ENCODE peak calls at places on chromosomes 1 and 21, in eight cellular contexts. J is HFF-Myc, R is upper lobe of right lung, C is GM06990, F is suprapubic skin, E is tibial artery, L is kidney epithelial cell, I is lower lobe of right lung. W is an unnamed sample.

GRCh38 chr1:87151500-87152421 is 176.9 kb upstream of the LMO4 start:
- DNase-seq in J (no peak), R (peak), C (peak), F (peak), E (peak), L (no peak), I (peak), W (peak)

GRCh38 chr1:161824618-161825017 is 58.5 kb downstream of the ATF6 start:
- DNase-seq in J (no peak), R (no peak), C (no peak), F (no peak), E (no peak), L (no peak), I (no peak), W (no peak)

GRCh38 chr1:109327285-109327684 is 20.5 kb upstream of the MYBPHL start:
- DNase-seq in J (no peak), R (no peak), C (no peak), F (no peak), E (no peak), L (no peak), I (no peak), W (no peak)

GRCh38 chr21:38494688-38495087 is 3.6 kb downstream of the ERG start:
- DNase-seq in J (no peak), R (no peak), C (no peak), F (no peak), E (peak), L (peak), I (no peak), W (no peak)

GRCh38 chr1:99170516-99170915 is 93.8 kb upstream of the PLPPR4 start:
- DNase-seq in J (no peak), R (no peak), C (no peak), F (no peak), E (no peak), L (peak), I (no peak), W (no peak)

GRCh38 chr1:45442272-45442671 is 48.7 kb downstream of the TESK2 start:
- DNase-seq in J (peak), R (no peak), C (no peak), F (no peak), E (no peak), L (peak), I (no peak), W (no peak)

GRCh38 chr21:32371913-32372314 is 20.9 kb downstream of the URB1 start:
- DNase-seq in J (no peak), R (no peak), C (no peak), F (no peak), E (no peak), L (no peak), I (no peak), W (peak)

GRCh38 chr1:230808268-230808872 is 60.0 kb downstream of the C1orf198 start:
- DNase-seq in J (peak), R (no peak), C (no peak), F (no peak), E (no peak), L (no peak), I (no peak), W (no peak)

GRCh38 chr1:6331543-6332246 is 61.9 kb downstream of the ACOT7 start:
- DNase-seq in J (no peak), R (no peak), C (no peak), F (no peak), E (no peak), L (no peak), I (no peak), W (no peak)

GRCh38 chr1:185520188-185520935 is 203.3 kb upstream of the IVNS1ABP start:
- DNase-seq in J (no peak), R (no peak), C (no peak), F (no peak), E (no peak), L (no peak), I (no peak), W (no peak)

GRCh38 chr1:184210822-184211221 is 159.3 kb downstream of the TSEN15 start:
- DNase-seq in J (no peak), R (no peak), C (no peak), F (no peak), E (no peak), L (no peak), I (no peak), W (no peak)

GRCh38 chr1:150165622-150166612 is 16.2 kb downstream of the PLEKHO1 start:
- DNase-seq in J (no peak), R (no peak), C (peak), F (no peak), E (peak), L (no peak), I (no peak), W (no peak)

GRCh38 chr1:235527196-235527814 is 23.1 kb upstream of the B3GALNT2 start:
- DNase-seq in J (no peak), R (no peak), C (no peak), F (no peak), E (no peak), L (no peak), I (no peak), W (no peak)

GRCh38 chr1:45300669-45300997 is 26.1 kb upstream of the HPDL start:
- DNase-seq in J (no peak), R (no peak), C (no peak), F (no peak), E (no peak), L (no peak), I (no peak), W (no peak)

GRCh38 chr1:184225501-184226487 is 161.0 kb upstream of the C1orf21 start:
- DNase-seq in J (no peak), R (no peak), C (no peak), F (no peak), E (no peak), L (no peak), I (no peak), W (no peak)

GRCh38 chr1:27724961-27725373 is 794 bp upstream of the FAM76A start:
- DNase-seq in J (no peak), R (peak), C (no peak), F (no peak), E (peak), L (no peak), I (peak), W (peak)

GRCh38 chr1:183580281-183580682 is 10.0 kb downstream of the NCF2 start:
- DNase-seq in J (no peak), R (no peak), C (no peak), F (no peak), E (peak), L (no peak), I (no peak), W (no peak)

GRCh38 chr1:103529746-103530145 is 4.2 kb downstream of the RNPC3 start:
- DNase-seq in J (no peak), R (no peak), C (no peak), F (no peak), E (no peak), L (no peak), I (no peak), W (no peak)

GRCh38 chr1:66570196-66570595 is 36.2 kb downstream of the SGIP1 start:
- DNase-seq in J (no peak), R (no peak), C (no peak), F (no peak), E (no peak), L (peak), I (no peak), W (no peak)

GRCh38 chr1:221565718-221566117 is 176.2 kb downstream of the DUSP10 start:
- DNase-seq in J (no peak), R (no peak), C (no peak), F (no peak), E (no peak), L (no peak), I (no peak), W (no peak)

GRCh38 chr1:22952694-22953391 is 19.8 kb downstream of the LACTBL1 start:
- DNase-seq in J (no peak), R (no peak), C (no peak), F (peak), E (no peak), L (no peak), I (no peak), W (no peak)

GRCh38 chr1:18278953-18279712 is 171.5 kb downstream of the IGSF21 start:
- DNase-seq in J (no peak), R (no peak), C (no peak), F (no peak), E (no peak), L (no peak), I (no peak), W (no peak)

GRCh38 chr21:42706765-42707164 is 53.3 kb downstream of the PDE9A start:
- DNase-seq in J (no peak), R (no peak), C (no peak), F (no peak), E (no peak), L (no peak), I (no peak), W (peak)

GRCh38 chr1:161198206-161198876 is 513 bp downstream of the ADAMTS4 start:
- DNase-seq in J (no peak), R (no peak), C (no peak), F (no peak), E (no peak), L (no peak), I (no peak), W (peak)

GRCh38 chr1:26021647-26022403 is at the start of gene EXTL1:
- DNase-seq in J (no peak), R (no peak), C (no peak), F (no peak), E (no peak), L (no peak), I (no peak), W (no peak)

GRCh38 chr1:212433577-212434462 is 1.1 kb downstream of the NENF start:
- DNase-seq in J (no peak), R (no peak), C (no peak), F (no peak), E (no peak), L (no peak), I (no peak), W (no peak)

GRCh38 chr1:210754931-210755670 is 378.8 kb downstream of the KCNH1 start:
- DNase-seq in J (no peak), R (no peak), C (no peak), F (no peak), E (no peak), L (no peak), I (no peak), W (no peak)

GRCh38 chr1:244163861-244164562 is 112.9 kb downstream of the ZBTB18 start:
- DNase-seq in J (peak), R (no peak), C (no peak), F (no peak), E (no peak), L (peak), I (no peak), W (no peak)

GRCh38 chr1:157176591-157177121 is 38.5 kb upstream of the ETV3 start:
- DNase-seq in J (no peak), R (no peak), C (no peak), F (no peak), E (no peak), L (no peak), I (no peak), W (no peak)

GRCh38 chr1:27600500-27601175 is 3.3 kb downstream of the AHDC1 start:
- DNase-seq in J (no peak), R (no peak), C (no peak), F (no peak), E (no peak), L (no peak), I (no peak), W (no peak)

GRCh38 chr1:182086620-182087019 is 25.1 kb upstream of the ZNF648 start:
- DNase-seq in J (no peak), R (no peak), C (no peak), F (no peak), E (no peak), L (no peak), I (no peak), W (no peak)

GRCh38 chr1:21264913-21265312 is 25.4 kb downstream of the ECE1 start:
- DNase-seq in J (no peak), R (no peak), C (no peak), F (no peak), E (no peak), L (no peak), I (no peak), W (no peak)

GRCh38 chr1:201538618-201539551 is at the start of gene NAV1:
- DNase-seq in J (no peak), R (peak), C (no peak), F (peak), E (peak), L (no peak), I (peak), W (peak)

GRCh38 chr1:35444519-35444774 is 112.8 kb downstream of the KIAA0319L start:
- DNase-seq in J (no peak), R (no peak), C (no peak), F (no peak), E (no peak), L (no peak), I (no peak), W (no peak)

GRCh38 chr1:180181048-180181447 is 26.4 kb downstream of the QSOX1 start:
- DNase-seq in J (no peak), R (peak), C (no peak), F (no peak), E (no peak), L (no peak), I (peak), W (peak)

GRCh38 chr1:37537378-37537777 is 16.7 kb downstream of the SNIP1 start:
- DNase-seq in J (peak), R (no peak), C (no peak), F (no peak), E (no peak), L (no peak), I (no peak), W (no peak)

GRCh38 chr1:225688345-225688744 is 35.4 kb upstream of the ENAH start:
- DNase-seq in J (no peak), R (no peak), C (no peak), F (no peak), E (no peak), L (no peak), I (no peak), W (no peak)
- H3K4me3 ChIP-seq in J (no peak), R (no peak), C (no peak), F (no peak), E (no peak), L (no peak), I (no peak), W (no peak)

GRCh38 chr21:45405819-45406762 is 1.1 kb downstream of the COL18A1 start:
- DNase-seq in J (no peak), R (no peak), C (no peak), F (no peak), E (no peak), L (peak), I (peak), W (peak)
- H3K4me3 ChIP-seq in J (peak), R (peak), C (no peak), F (peak), E (peak), L (peak), I (peak), W (peak)

DNA sequence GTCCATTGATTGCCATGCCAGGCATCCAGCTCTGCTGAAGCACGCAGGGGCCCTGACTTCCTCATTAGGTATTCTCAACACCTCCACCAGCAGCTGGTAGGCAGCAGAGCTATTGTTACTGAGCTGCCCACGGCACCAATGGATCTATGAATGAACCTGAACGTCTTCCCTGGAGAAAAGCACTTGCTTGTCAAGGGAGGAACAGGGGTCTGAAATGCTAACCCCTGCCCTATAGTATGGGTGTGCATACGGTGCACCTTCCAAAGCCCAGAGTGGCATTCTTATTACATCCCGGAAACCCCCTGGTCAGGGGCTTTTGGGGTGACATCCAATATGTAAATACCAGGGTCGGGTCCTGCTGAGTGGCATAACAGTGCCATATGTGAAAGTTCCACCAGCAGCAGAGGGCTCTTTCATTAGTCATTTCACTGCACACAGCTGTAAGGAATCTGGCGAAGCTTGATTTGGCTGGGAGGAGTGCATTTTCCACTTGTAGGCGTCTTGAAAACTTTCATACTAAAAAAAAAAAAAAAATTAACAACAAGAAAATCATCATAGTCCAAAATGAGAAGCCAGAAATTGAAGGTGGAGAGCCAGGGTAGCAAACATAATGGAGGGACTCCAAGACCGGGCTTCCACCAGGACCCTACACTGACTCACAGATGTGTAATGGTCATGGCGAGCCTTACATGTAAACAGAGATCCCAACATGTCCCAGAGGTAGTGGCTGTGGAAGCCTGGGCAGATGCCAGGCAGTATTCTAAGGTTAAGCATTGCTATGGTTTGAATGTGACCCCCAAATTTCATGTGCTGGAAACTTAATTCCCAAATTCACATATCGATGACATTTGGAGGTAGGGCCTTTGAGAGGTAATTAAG is 58.8 kb upstream of the PRDX6 start:
- DNase-seq in J (no peak), R (no peak), C (peak), F (no peak), E (no peak), L (no peak), I (no peak), W (no peak)
- H3K4me3 ChIP-seq in J (no peak), R (no peak), C (peak), F (no peak), E (no peak), L (no peak), I (no peak), W (no peak)

GRCh38 chr1:110880708-110881374 is 7.9 kb downstream of the CD53 start:
- DNase-seq in J (no peak), R (no peak), C (no peak), F (no peak), E (no peak), L (no peak), I (no peak), W (no peak)
- H3K4me3 ChIP-seq in J (no peak), R (no peak), C (peak), F (no peak), E (no peak), L (no peak), I (no peak), W (no peak)

GRCh38 chr1:15799004-15799867 is 8.2 kb downstream of the UQCRHL start:
- DNase-seq in J (peak), R (peak), C (no peak), F (peak), E (peak), L (peak), I (peak), W (peak)
- H3K4me3 ChIP-seq in J (no peak), R (no peak), C (no peak), F (no peak), E (no peak), L (no peak), I (no peak), W (no peak)